ENCODE peak calls at places on chromosomes 6 and 20, in eight cellular contexts. R is T-cell; I is memory B cell; T is Right ventricle myocardium superior; X is stimulated activated effector memory CD8-positive, alpha-beta T cell treated with anti-CD3 and anti-CD28 coated beads, Interleukin-12 subunit alpha, Interleukin-12 subunit beta, amount 100 ng/mL, for 72 hours; Y is right lobe of liver; J is activated CD4-positive, alpha-beta T cell treated with anti-CD3 and anti-CD28 coated beads for 36 hours; P is natural killer cell. A is an unnamed sample.

GRCh38 chr6:152727507-152727906 is 23.1 kb upstream of the VIP start:
- ATAC-seq in R (no peak), I (no peak), T (no peak), X (no peak), Y (no peak), J (no peak), P (no peak), A (no peak)

GRCh38 chr6:11761744-11762620 is 16.6 kb downstream of the ADTRP start:
- ATAC-seq in R (no peak), I (no peak), T (no peak), X (no peak), Y (no peak), J (no peak), P (no peak), A (no peak)

GRCh38 chr6:124984668-124985338 is 22.6 kb downstream of the RNF217 start:
- ATAC-seq in R (no peak), I (no peak), T (no peak), X (no peak), Y (no peak), J (no peak), P (no peak), A (no peak)

GRCh38 chr6:118218156-118218555 is 311.1 kb downstream of the SLC35F1 start:
- ATAC-seq in R (no peak), I (no peak), T (peak), X (no peak), Y (no peak), J (no peak), P (no peak), A (no peak)

GRCh38 chr6:15739353-15739752 is 76.5 kb upstream of the DTNBP1 start:
- ATAC-seq in R (no peak), I (no peak), T (no peak), X (no peak), Y (no peak), J (no peak), P (no peak), A (no peak)

GRCh38 chr6:106381871-106382270 is 21.4 kb downstream of the CRYBG1 start:
- ATAC-seq in R (peak), I (peak), T (no peak), X (no peak), Y (no peak), J (peak), P (no peak), A (no peak)

GRCh38 chr6:109349419-109349987 is 32.8 kb downstream of the CD164 start:
- ATAC-seq in R (no peak), I (no peak), T (peak), X (no peak), Y (peak), J (no peak), P (no peak), A (peak)

GRCh38 chr20:23231561-23232218 is 118.9 kb upstream of the NXT1 start:
- ATAC-seq in R (no peak), I (no peak), T (no peak), X (no peak), Y (no peak), J (no peak), P (no peak), A (no peak)

GRCh38 chr6:8705435-8706020 is 270.2 kb upstream of the SLC35B3 start:
- ATAC-seq in R (no peak), I (no peak), T (no peak), X (no peak), Y (no peak), J (no peak), P (no peak), A (no peak)

GRCh38 chr6:27426045-27426620 is 37.6 kb downstream of the ZNF391 start:
- ATAC-seq in R (no peak), I (no peak), T (no peak), X (no peak), Y (no peak), J (no peak), P (no peak), A (no peak)

GRCh38 chr6:42333622-42334021 is 116.0 kb upstream of the MRPS10 start:
- ATAC-seq in R (no peak), I (no peak), T (no peak), X (no peak), Y (no peak), J (no peak), P (no peak), A (no peak)

GRCh38 chr6:33633084-33633461 is 12.0 kb downstream of the ITPR3 start:
- ATAC-seq in R (no peak), I (peak), T (no peak), X (peak), Y (no peak), J (no peak), P (peak), A (peak)

GRCh38 chr6:15343490-15344185 is 97.8 kb downstream of the JARID2 start:
- ATAC-seq in R (no peak), I (no peak), T (peak), X (no peak), Y (no peak), J (no peak), P (no peak), A (peak)